ENCODE peak calls at places on chromosomes 5 and 9, in ten cellular contexts. G is astrocyte of the spinal cord; J is RKO; H is left cardiac atrium; R is HS-5; E is spleen; C is AG09309; D is NCI-H2081; A is mesendoderm; F is stimulated activated CD4-positive, alpha-beta T cell treated with anti-CD3 and anti-CD28 coated beads, Interleukin-4, amount 100 ng/mL, for 48 hours. V is an unnamed sample.

GRCh38 chr9:69516353-69517322 is 155.5 kb downstream of the APBA1 start:
- DNase-seq in G (no peak), J (no peak), H (no peak), R (no peak), E (no peak), C (no peak), D (no peak), A (no peak), F (no peak), V (no peak)

GRCh38 chr9:116319480-116319879 is 165.9 kb downstream of the PAPPA start:
- DNase-seq in G (no peak), J (no peak), H (no peak), R (no peak), E (no peak), C (no peak), D (no peak), A (no peak), F (no peak), V (no peak)

GRCh38 chr5:115363879-115364278 is 67.4 kb upstream of the CCDC112 start:
- DNase-seq in G (no peak), J (no peak), H (no peak), R (no peak), E (no peak), C (no peak), D (no peak), A (no peak), F (no peak), V (no peak)

GRCh38 chr5:148909766-148910165 is 83.4 kb downstream of the ADRB2 start:
- DNase-seq in G (no peak), J (no peak), H (no peak), R (no peak), E (no peak), C (no peak), D (no peak), A (no peak), F (no peak), V (no peak)

GRCh38 chr5:172503925-172504730 is 49.8 kb upstream of the SH3PXD2B start:
- DNase-seq in G (no peak), J (no peak), H (peak), R (no peak), E (peak), C (no peak), D (no peak), A (no peak), F (no peak), V (no peak)

GRCh38 chr5:1004598-1005361 is 3.8 kb upstream of the NKD2 start:
- DNase-seq in G (no peak), J (peak), H (peak), R (peak), E (peak), C (no peak), D (peak), A (peak), F (peak), V (peak)

GRCh38 chr5:133391349-133392136 is 220.8 kb downstream of the FSTL4 start:
- DNase-seq in G (no peak), J (no peak), H (no peak), R (no peak), E (peak), C (no peak), D (no peak), A (no peak), F (no peak), V (no peak)

GRCh38 chr9:16775330-16775729 is 95.1 kb downstream of the BNC2 start:
- DNase-seq in G (no peak), J (no peak), H (no peak), R (no peak), E (no peak), C (no peak), D (no peak), A (no peak), F (no peak), V (no peak)

GRCh38 chr9:114302727-114303126 is 20.2 kb upstream of the ORM1 start:
- DNase-seq in G (no peak), J (no peak), H (no peak), R (no peak), E (peak), C (no peak), D (no peak), A (no peak), F (no peak), V (no peak)

GRCh38 chr5:60209146-60209840 is 315.8 kb upstream of the PDE4D start:
- DNase-seq in G (no peak), J (no peak), H (no peak), R (no peak), E (no peak), C (no peak), D (no peak), A (no peak), F (no peak), V (no peak)

V was measured in AG10803.